ENCODE peak calls at places on chromosomes 6 and 20, in ten cellular contexts. One of them, this sample, is unnamed. For H3K4me1, the result is how much of the 10 kb centered on the place peaks cover.

GRCh38 chr6:35096129-35096852 is 44.8 kb downstream of the TCP11 start:
- DNase-seq in hepatocyte: peak
- DNase-seq in pancreas: no peak
- DNase-seq in upper lobe of right lung: no peak
- DNase-seq in A549: peak
- DNase-seq in H1: no peak
- DNase-seq in transverse colon: no peak
- DNase-seq in CD8-positive, alpha-beta memory T cell: no peak
- DNase-seq in right cardiac atrium: no peak
- DNase-seq in tibial artery: no peak
- DNase-seq in this sample: no peak

GRCh38 chr6:159151266-159151855 is 17.8 kb upstream of the FNDC1 start:
- DNase-seq in hepatocyte: peak
- DNase-seq in pancreas: no peak
- DNase-seq in upper lobe of right lung: no peak
- DNase-seq in A549: peak
- DNase-seq in H1: no peak
- DNase-seq in transverse colon: peak
- DNase-seq in CD8-positive, alpha-beta memory T cell: peak
- DNase-seq in right cardiac atrium: peak
- DNase-seq in tibial artery: no peak
- DNase-seq in this sample: peak

GRCh38 chr6:25942561-25943147 is 12.2 kb upstream of the SLC17A2 start:
- DNase-seq in hepatocyte: peak
- DNase-seq in pancreas: no peak
- DNase-seq in upper lobe of right lung: no peak
- DNase-seq in A549: peak
- DNase-seq in H1: no peak
- DNase-seq in transverse colon: no peak
- DNase-seq in CD8-positive, alpha-beta memory T cell: no peak
- DNase-seq in right cardiac atrium: no peak
- DNase-seq in tibial artery: no peak
- DNase-seq in this sample: no peak

GRCh38 chr6:160160450-160160849 is 38.8 kb downstream of the SLC22A1 start:
- DNase-seq in hepatocyte: peak
- DNase-seq in pancreas: peak
- DNase-seq in upper lobe of right lung: no peak
- DNase-seq in A549: no peak
- DNase-seq in H1: no peak
- DNase-seq in transverse colon: peak
- DNase-seq in CD8-positive, alpha-beta memory T cell: no peak
- DNase-seq in right cardiac atrium: no peak
- DNase-seq in tibial artery: no peak
- DNase-seq in this sample: peak

GRCh38 chr6:138238368-138238767 is 20.1 kb upstream of the PBOV1 start:
- DNase-seq in hepatocyte: no peak
- DNase-seq in pancreas: no peak
- DNase-seq in upper lobe of right lung: no peak
- DNase-seq in A549: no peak
- DNase-seq in H1: no peak
- DNase-seq in transverse colon: no peak
- DNase-seq in CD8-positive, alpha-beta memory T cell: no peak
- DNase-seq in right cardiac atrium: no peak
- DNase-seq in tibial artery: no peak
- DNase-seq in this sample: no peak

GRCh38 chr6:5007531-5007930 is 3.7 kb upstream of the RPP40 start:
- DNase-seq in hepatocyte: no peak
- DNase-seq in pancreas: no peak
- DNase-seq in upper lobe of right lung: no peak
- DNase-seq in A549: no peak
- DNase-seq in H1: no peak
- DNase-seq in transverse colon: no peak
- DNase-seq in CD8-positive, alpha-beta memory T cell: no peak
- DNase-seq in right cardiac atrium: no peak
- DNase-seq in tibial artery: no peak
- DNase-seq in this sample: no peak

GRCh38 chr20:35405775-35406174 is 6.0 kb downstream of the UQCC1 start:
- DNase-seq in hepatocyte: no peak
- DNase-seq in pancreas: no peak
- DNase-seq in upper lobe of right lung: no peak
- DNase-seq in A549: no peak
- DNase-seq in H1: no peak
- DNase-seq in transverse colon: no peak
- DNase-seq in CD8-positive, alpha-beta memory T cell: no peak
- DNase-seq in right cardiac atrium: no peak
- DNase-seq in tibial artery: no peak
- DNase-seq in this sample: no peak

GRCh38 chr6:9499709-9500108 is 915.2 kb downstream of the TFAP2A start:
- DNase-seq in hepatocyte: no peak
- DNase-seq in pancreas: no peak
- DNase-seq in upper lobe of right lung: no peak
- DNase-seq in A549: no peak
- DNase-seq in H1: no peak
- DNase-seq in transverse colon: no peak
- DNase-seq in CD8-positive, alpha-beta memory T cell: no peak
- DNase-seq in right cardiac atrium: no peak
- DNase-seq in tibial artery: no peak
- DNase-seq in this sample: no peak

GRCh38 chr20:24949756-24950127 is 673 bp downstream of the CST7 start:
- DNase-seq in hepatocyte: no peak
- DNase-seq in pancreas: no peak
- DNase-seq in upper lobe of right lung: no peak
- DNase-seq in A549: no peak
- DNase-seq in H1: peak
- DNase-seq in transverse colon: no peak
- DNase-seq in CD8-positive, alpha-beta memory T cell: no peak
- DNase-seq in right cardiac atrium: no peak
- DNase-seq in tibial artery: no peak
- DNase-seq in this sample: peak

GRCh38 chr6:169046483-169047192 is 207.0 kb downstream of the THBS2 start:
- DNase-seq in hepatocyte: no peak
- DNase-seq in pancreas: no peak
- DNase-seq in upper lobe of right lung: peak
- DNase-seq in A549: no peak
- DNase-seq in H1: no peak
- DNase-seq in transverse colon: no peak
- DNase-seq in CD8-positive, alpha-beta memory T cell: no peak
- DNase-seq in right cardiac atrium: no peak
- DNase-seq in tibial artery: peak
- DNase-seq in this sample: no peak

GRCh38 chr6:16742116-16742515 is 19.1 kb downstream of the ATXN1 start:
- DNase-seq in hepatocyte: no peak
- DNase-seq in pancreas: no peak
- DNase-seq in upper lobe of right lung: no peak
- DNase-seq in A549: no peak
- DNase-seq in H1: no peak
- DNase-seq in transverse colon: no peak
- DNase-seq in CD8-positive, alpha-beta memory T cell: no peak
- DNase-seq in right cardiac atrium: no peak
- DNase-seq in tibial artery: no peak
- DNase-seq in this sample: no peak
- H3K4me1 ChIP-seq in hepatocyte: under half
- H3K4me1 ChIP-seq in pancreas: under half
- H3K4me1 ChIP-seq in upper lobe of right lung: half or more
- H3K4me1 ChIP-seq in A549: under half
- H3K4me1 ChIP-seq in H1: under half
- H3K4me1 ChIP-seq in transverse colon: under half
- H3K4me1 ChIP-seq in CD8-positive, alpha-beta memory T cell: under half
- H3K4me1 ChIP-seq in right cardiac atrium: under half
- H3K4me1 ChIP-seq in tibial artery: half or more
- H3K4me1 ChIP-seq in this sample: under half

GRCh38 chr6:42394151-42394550 is 57.6 kb downstream of the TRERF1 start:
- DNase-seq in hepatocyte: no peak
- DNase-seq in pancreas: no peak
- DNase-seq in upper lobe of right lung: no peak
- DNase-seq in A549: no peak
- DNase-seq in H1: no peak
- DNase-seq in transverse colon: no peak
- DNase-seq in CD8-positive, alpha-beta memory T cell: no peak
- DNase-seq in right cardiac atrium: no peak
- DNase-seq in tibial artery: peak
- DNase-seq in this sample: no peak

GRCh38 chr6:42396720-42397119 is 55.0 kb downstream of the TRERF1 start:
- DNase-seq in hepatocyte: no peak
- DNase-seq in pancreas: no peak
- DNase-seq in upper lobe of right lung: no peak
- DNase-seq in A549: no peak
- DNase-seq in H1: no peak
- DNase-seq in transverse colon: no peak
- DNase-seq in CD8-positive, alpha-beta memory T cell: no peak
- DNase-seq in right cardiac atrium: no peak
- DNase-seq in tibial artery: peak
- DNase-seq in this sample: peak

GRCh38 chr6:42393339-42393738 is 58.4 kb downstream of the TRERF1 start:
- DNase-seq in hepatocyte: no peak
- DNase-seq in pancreas: peak
- DNase-seq in upper lobe of right lung: no peak
- DNase-seq in A549: no peak
- DNase-seq in H1: no peak
- DNase-seq in transverse colon: peak
- DNase-seq in CD8-positive, alpha-beta memory T cell: no peak
- DNase-seq in right cardiac atrium: no peak
- DNase-seq in tibial artery: no peak
- DNase-seq in this sample: no peak

GRCh38 chr6:42392871-42393270 is 58.9 kb downstream of the TRERF1 start:
- DNase-seq in hepatocyte: no peak
- DNase-seq in pancreas: no peak
- DNase-seq in upper lobe of right lung: no peak
- DNase-seq in A549: no peak
- DNase-seq in H1: no peak
- DNase-seq in transverse colon: no peak
- DNase-seq in CD8-positive, alpha-beta memory T cell: no peak
- DNase-seq in right cardiac atrium: no peak
- DNase-seq in tibial artery: no peak
- DNase-seq in this sample: no peak

DNA sequence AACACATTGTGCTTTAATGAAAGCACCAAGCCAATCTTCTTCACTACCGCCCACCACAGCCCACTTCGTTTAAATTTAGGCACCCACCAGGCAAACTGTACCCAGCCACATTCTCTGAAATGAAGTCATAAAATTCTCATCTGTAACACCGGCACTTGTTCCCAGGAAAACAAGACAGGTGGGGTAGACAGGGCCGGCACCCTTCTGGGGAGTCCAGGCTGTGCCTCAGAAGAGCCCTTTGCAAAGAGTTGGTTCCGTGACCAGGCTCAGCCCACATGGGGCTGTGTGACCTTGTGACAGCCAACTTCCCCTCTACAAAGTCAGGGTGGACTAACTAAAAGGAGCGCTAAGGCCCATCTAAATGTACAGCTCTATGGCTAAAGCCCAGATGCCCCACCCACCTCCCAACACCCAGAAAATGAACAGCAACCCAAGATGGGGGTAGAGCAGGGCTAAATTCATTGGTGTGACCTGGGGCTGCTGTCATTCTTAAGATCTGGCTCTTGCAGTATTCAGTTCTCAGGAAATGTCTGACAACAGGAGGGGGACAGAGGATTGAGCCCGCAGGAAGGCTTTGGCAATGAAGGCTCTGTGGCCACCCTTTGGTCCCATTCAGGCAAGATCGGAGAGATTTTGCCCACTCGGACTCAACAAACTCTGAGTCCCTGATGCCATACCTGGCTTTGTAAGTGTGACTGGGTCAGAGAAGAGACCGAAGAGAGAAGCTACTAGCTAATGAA is 56.7 kb downstream of the TRERF1 start:
- DNase-seq in hepatocyte: no peak
- DNase-seq in pancreas: no peak
- DNase-seq in upper lobe of right lung: no peak
- DNase-seq in A549: no peak
- DNase-seq in H1: no peak
- DNase-seq in transverse colon: no peak
- DNase-seq in CD8-positive, alpha-beta memory T cell: no peak
- DNase-seq in right cardiac atrium: no peak
- DNase-seq in tibial artery: peak
- DNase-seq in this sample: no peak
- H3K27ac ChIP-seq in hepatocyte: no peak
- H3K27ac ChIP-seq in pancreas: no peak
- H3K27ac ChIP-seq in upper lobe of right lung: peak
- H3K27ac ChIP-seq in A549: no peak
- H3K27ac ChIP-seq in H1: no peak
- H3K27ac ChIP-seq in transverse colon: no peak
- H3K27ac ChIP-seq in CD8-positive, alpha-beta memory T cell: no peak
- H3K27ac ChIP-seq in right cardiac atrium: no peak
- H3K27ac ChIP-seq in tibial artery: no peak
- H3K27ac ChIP-seq in this sample: no peak

DNA sequence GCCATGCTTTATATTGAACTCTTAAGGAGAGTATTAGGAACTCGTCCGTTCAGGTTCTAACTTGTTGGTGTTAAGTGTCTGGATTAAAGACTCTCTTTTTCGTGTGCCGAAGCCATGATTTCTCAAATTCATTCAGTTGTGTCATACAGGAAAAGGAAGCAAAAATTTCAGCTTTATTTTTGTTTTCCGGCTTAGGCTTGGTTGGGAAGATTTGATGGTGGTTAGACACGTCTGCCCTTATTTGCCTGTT is 885 bp downstream of the DNAJC5 start:
- DNase-seq in hepatocyte: no peak
- DNase-seq in pancreas: no peak
- DNase-seq in upper lobe of right lung: no peak
- DNase-seq in A549: no peak
- DNase-seq in H1: no peak
- DNase-seq in transverse colon: no peak
- DNase-seq in CD8-positive, alpha-beta memory T cell: no peak
- DNase-seq in right cardiac atrium: no peak
- DNase-seq in tibial artery: no peak
- DNase-seq in this sample: no peak
- H3K4me1 ChIP-seq in hepatocyte: under half
- H3K4me1 ChIP-seq in pancreas: under half
- H3K4me1 ChIP-seq in upper lobe of right lung: under half
- H3K4me1 ChIP-seq in A549: under half
- H3K4me1 ChIP-seq in H1: under half
- H3K4me1 ChIP-seq in transverse colon: under half
- H3K4me1 ChIP-seq in CD8-positive, alpha-beta memory T cell: under half
- H3K4me1 ChIP-seq in right cardiac atrium: under half
- H3K4me1 ChIP-seq in tibial artery: under half
- H3K4me1 ChIP-seq in this sample: under half

DNA sequence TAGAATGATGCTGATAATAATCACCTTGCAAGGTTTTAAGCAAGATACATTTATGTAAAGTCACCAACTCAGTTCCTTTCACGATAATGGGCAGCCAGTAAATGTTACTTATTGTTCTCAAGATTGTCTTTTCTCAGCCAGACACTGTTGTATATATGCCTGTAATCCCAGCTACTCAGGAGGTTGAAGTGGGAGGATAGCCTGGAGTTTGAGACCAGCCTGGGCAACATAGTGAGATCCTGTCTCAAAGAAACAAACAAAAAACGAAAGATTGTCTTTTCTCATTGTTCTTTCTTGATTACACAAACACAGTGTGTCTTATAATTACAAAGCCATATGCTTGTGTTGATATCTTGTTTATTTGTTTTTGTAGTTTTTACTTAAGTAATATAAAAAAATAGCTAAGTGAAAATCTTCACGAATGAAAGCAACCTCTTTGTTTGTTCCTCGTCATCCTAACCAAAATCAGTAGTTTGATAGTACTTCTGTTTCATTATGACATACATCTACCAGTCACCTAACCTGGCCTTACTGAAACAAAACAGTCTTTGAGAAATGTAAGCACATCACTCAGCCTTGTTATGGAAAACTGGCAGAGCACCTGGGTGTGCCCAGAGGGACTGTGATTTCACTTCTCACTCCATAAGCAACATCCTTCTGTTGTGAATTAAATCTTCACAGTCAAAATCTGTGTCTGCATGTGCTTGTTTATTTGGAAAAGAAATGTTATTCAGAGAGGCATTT is 436.2 kb upstream of the SOX4 start:
- DNase-seq in hepatocyte: peak
- DNase-seq in pancreas: no peak
- DNase-seq in upper lobe of right lung: no peak
- DNase-seq in A549: no peak
- DNase-seq in H1: no peak
- DNase-seq in transverse colon: no peak
- DNase-seq in CD8-positive, alpha-beta memory T cell: no peak
- DNase-seq in right cardiac atrium: no peak
- DNase-seq in tibial artery: no peak
- DNase-seq in this sample: no peak
- H3K27ac ChIP-seq in hepatocyte: peak
- H3K27ac ChIP-seq in pancreas: no peak
- H3K27ac ChIP-seq in upper lobe of right lung: no peak
- H3K27ac ChIP-seq in A549: no peak
- H3K27ac ChIP-seq in H1: no peak
- H3K27ac ChIP-seq in transverse colon: no peak
- H3K27ac ChIP-seq in CD8-positive, alpha-beta memory T cell: no peak
- H3K27ac ChIP-seq in right cardiac atrium: no peak
- H3K27ac ChIP-seq in tibial artery: no peak
- H3K27ac ChIP-seq in this sample: no peak